ENCODE peak calls at places on chromosomes 3 and 15, in eight cellular contexts. Q, X, J, S, L, P, H and T are unnamed samples.

GRCh38 chr15:25345943-25346342 is 92.9 kb downstream of the UBE3A start:
- DNase-seq in Q (no peak), X (no peak), J (peak), S (no peak), L (no peak), P (no peak), H (no peak), T (no peak)

GRCh38 chr3:145188079-145188785 is 972.8 kb downstream of the PLOD2 start:
- DNase-seq in Q (no peak), X (no peak), J (no peak), S (no peak), L (no peak), P (no peak), H (no peak), T (no peak)

GRCh38 chr15:48096813-48097212 is 24.0 kb upstream of the SLC24A5 start:
- DNase-seq in Q (no peak), X (no peak), J (peak), S (no peak), L (no peak), P (no peak), H (no peak), T (no peak)

GRCh38 chr15:74245342-74245931 is 9.3 kb downstream of the CCDC33 start:
- DNase-seq in Q (peak), X (peak), J (no peak), S (no peak), L (no peak), P (peak), H (peak), T (peak)

GRCh38 chr15:90004252-90004651 is 3.1 kb downstream of the ZNF710 start:
- DNase-seq in Q (no peak), X (no peak), J (no peak), S (no peak), L (no peak), P (no peak), H (no peak), T (no peak)

GRCh38 chr15:57306944-57307411 is 69.3 kb upstream of the CGNL1 start:
- DNase-seq in Q (peak), X (no peak), J (no peak), S (no peak), L (no peak), P (no peak), H (no peak), T (no peak)

GRCh38 chr15:78389356-78389755 is 48.7 kb upstream of the IREB2 start:
- DNase-seq in Q (no peak), X (no peak), J (no peak), S (no peak), L (no peak), P (no peak), H (no peak), T (no peak)

GRCh38 chr3:176867681-176868663 is 329.3 kb downstream of the TBL1XR1 start:
- DNase-seq in Q (peak), X (no peak), J (no peak), S (no peak), L (no peak), P (no peak), H (peak), T (no peak)

GRCh38 chr3:84904819-84905555 is 53.8 kb upstream of the CADM2 start:
- DNase-seq in Q (peak), X (no peak), J (no peak), S (no peak), L (no peak), P (no peak), H (no peak), T (no peak)

GRCh38 chr3:97705739-97706138 is 58.8 kb upstream of the ARL6 start:
- DNase-seq in Q (no peak), X (no peak), J (no peak), S (no peak), L (no peak), P (no peak), H (no peak), T (peak)

GRCh38 chr3:195086885-195087284 is 184.1 kb downstream of the XXYLT1 start:
- DNase-seq in Q (no peak), X (no peak), J (no peak), S (no peak), L (no peak), P (no peak), H (no peak), T (no peak)

GRCh38 chr3:33440578-33441321 is 545 bp upstream of the UBP1 start:
- DNase-seq in Q (peak), X (peak), J (peak), S (peak), L (peak), P (peak), H (peak), T (peak)

GRCh38 chr3:77885381-77885780 is 845.5 kb downstream of the ROBO2 start:
- DNase-seq in Q (no peak), X (no peak), J (no peak), S (no peak), L (no peak), P (no peak), H (no peak), T (no peak)

GRCh38 chr3:76203578-76203977 is 418.2 kb upstream of the ZNF717 start:
- DNase-seq in Q (peak), X (no peak), J (no peak), S (no peak), L (no peak), P (no peak), H (no peak), T (no peak)